ENCODE peak calls at places on chromosomes 7 and 10, in four cellular contexts. One of them, this sample, is unnamed.

GRCh38 chr7:79512269-79512668 is 58.8 kb upstream of the MAGI2 start:
- DNase-seq in ELR: no peak
- DNase-seq in sigmoid colon: no peak
- DNase-seq in dorsolateral prefrontal cortex: no peak
- DNase-seq in this sample: no peak

GRCh38 chr7:44460325-44460724 is 30.1 kb downstream of the NUDCD3 start:
- DNase-seq in ELR: no peak
- DNase-seq in dorsolateral prefrontal cortex: no peak
- DNase-seq in sigmoid colon: no peak
- DNase-seq in this sample: no peak

GRCh38 chr10:69961168-69961863 is 91.3 kb upstream of the MACROH2A2 start:
- DNase-seq in dorsolateral prefrontal cortex: no peak
- DNase-seq in sigmoid colon: no peak
- DNase-seq in ELR: peak
- DNase-seq in this sample: no peak

GRCh38 chr7:148485618-148486017 is 104.9 kb upstream of the C7orf33 start:
- DNase-seq in ELR: no peak
- DNase-seq in dorsolateral prefrontal cortex: no peak
- DNase-seq in sigmoid colon: no peak
- DNase-seq in this sample: no peak

GRCh38 chr7:112080974-112081373 is 125.2 kb downstream of the DOCK4 start:
- DNase-seq in sigmoid colon: no peak
- DNase-seq in ELR: peak
- DNase-seq in dorsolateral prefrontal cortex: no peak
- DNase-seq in this sample: no peak

GRCh38 chr10:63539994-63540393 is 18.8 kb downstream of the REEP3 start:
- DNase-seq in sigmoid colon: no peak
- DNase-seq in dorsolateral prefrontal cortex: no peak
- DNase-seq in ELR: no peak
- DNase-seq in this sample: no peak

GRCh38 chr10:13526952-13527863 is 1.6 kb downstream of the BEND7 start:
- DNase-seq in ELR: peak
- DNase-seq in dorsolateral prefrontal cortex: no peak
- DNase-seq in sigmoid colon: no peak
- DNase-seq in this sample: no peak

GRCh38 chr10:42984761-42985325 is 92.0 kb upstream of the RET start:
- DNase-seq in sigmoid colon: peak
- DNase-seq in dorsolateral prefrontal cortex: peak
- DNase-seq in ELR: no peak
- DNase-seq in this sample: no peak

GRCh38 chr10:20233423-20233822 is 417.2 kb downstream of the PLXDC2 start:
- DNase-seq in sigmoid colon: no peak
- DNase-seq in ELR: no peak
- DNase-seq in dorsolateral prefrontal cortex: no peak
- DNase-seq in this sample: no peak

GRCh38 chr10:79488870-79489269 is 23.5 kb upstream of the EIF5AL1 start:
- DNase-seq in dorsolateral prefrontal cortex: no peak
- DNase-seq in ELR: no peak
- DNase-seq in sigmoid colon: no peak
- DNase-seq in this sample: no peak

GRCh38 chr10:119438717-119439116 is 103.8 kb downstream of the RGS10 start:
- DNase-seq in ELR: no peak
- DNase-seq in sigmoid colon: no peak
- DNase-seq in dorsolateral prefrontal cortex: no peak
- DNase-seq in this sample: no peak

GRCh38 chr10:71562181-71562580 is 157.4 kb downstream of the C10orf105 start:
- DNase-seq in ELR: no peak
- DNase-seq in dorsolateral prefrontal cortex: no peak
- DNase-seq in sigmoid colon: no peak
- DNase-seq in this sample: no peak

GRCh38 chr7:114047889-114048288 is 129.1 kb upstream of the PPP1R3A start:
- DNase-seq in dorsolateral prefrontal cortex: no peak
- DNase-seq in sigmoid colon: no peak
- DNase-seq in ELR: peak
- DNase-seq in this sample: no peak

GRCh38 chr10:45308707-45309106 is 6.7 kb downstream of the OR13A1 start:
- DNase-seq in ELR: peak
- DNase-seq in sigmoid colon: no peak
- DNase-seq in dorsolateral prefrontal cortex: no peak
- DNase-seq in this sample: no peak

GRCh38 chr10:32446701-32447406 is 914 bp downstream of the CCDC7 start:
- DNase-seq in sigmoid colon: no peak
- DNase-seq in dorsolateral prefrontal cortex: no peak
- DNase-seq in ELR: peak
- DNase-seq in this sample: no peak

GRCh38 chr7:28230273-28230672 is 49.7 kb upstream of the JAZF1 start:
- DNase-seq in ELR: no peak
- DNase-seq in dorsolateral prefrontal cortex: no peak
- DNase-seq in sigmoid colon: no peak
- DNase-seq in this sample: no peak

GRCh38 chr7:108010377-108010776 is 7.4 kb upstream of the LAMB1 start:
- DNase-seq in dorsolateral prefrontal cortex: no peak
- DNase-seq in sigmoid colon: no peak
- DNase-seq in ELR: no peak
- DNase-seq in this sample: no peak

GRCh38 chr7:80732635-80733034 is 94.2 kb downstream of the CD36 start:
- DNase-seq in ELR: peak
- DNase-seq in sigmoid colon: no peak
- DNase-seq in dorsolateral prefrontal cortex: no peak
- DNase-seq in this sample: no peak

GRCh38 chr7:39733881-39734571 is 110.7 kb downstream of the RALA start:
- DNase-seq in ELR: peak
- DNase-seq in dorsolateral prefrontal cortex: no peak
- DNase-seq in sigmoid colon: no peak
- DNase-seq in this sample: no peak

GRCh38 chr7:128356546-128357365 is 4.7 kb downstream of the PRRT4 start:
- DNase-seq in sigmoid colon: no peak
- DNase-seq in ELR: no peak
- DNase-seq in dorsolateral prefrontal cortex: no peak
- DNase-seq in this sample: no peak

GRCh38 chr10:114686013-114686412 is 27.9 kb upstream of the ABLIM1 start:
- DNase-seq in dorsolateral prefrontal cortex: no peak
- DNase-seq in sigmoid colon: no peak
- DNase-seq in ELR: no peak
- DNase-seq in this sample: no peak

GRCh38 chr7:100003711-100004661 is 11.4 kb upstream of the ZKSCAN1 start:
- DNase-seq in sigmoid colon: peak
- DNase-seq in ELR: no peak
- DNase-seq in dorsolateral prefrontal cortex: peak
- DNase-seq in this sample: peak

GRCh38 chr10:80540644-80541143 is 3.0 kb downstream of the SH2D4B start:
- DNase-seq in dorsolateral prefrontal cortex: no peak
- DNase-seq in ELR: no peak
- DNase-seq in sigmoid colon: peak
- DNase-seq in this sample: no peak

GRCh38 chr7:37035631-37036030 is 311.3 kb upstream of the AOAH start:
- DNase-seq in ELR: no peak
- DNase-seq in sigmoid colon: no peak
- DNase-seq in dorsolateral prefrontal cortex: no peak
- DNase-seq in this sample: no peak